ENCODE peak calls at places on chromosome X, in eight cellular contexts. G is tibial artery; H is astrocyte; N is Peyer's patch; X is CD8-positive, alpha-beta memory T cell; E is fibroblast of lung; M is uterus; V is stomach. B is an unnamed sample.
A peak's percentile ranks its signal among the peaks of the same experiment; 100 is the strongest.

GRCh38 chrX:8692886-8693285 is 39.1 kb downstream of the ANOS1 start:
- DNase-seq in G (no peak), H (peak; percentile 47), N (no peak), X (no peak), E (peak; percentile 49), M (no peak), V (no peak), B (no peak)

GRCh38 chrX:45472968-45473367 is 272.3 kb upstream of the DIPK2B start:
- DNase-seq in G (no peak), H (peak; percentile 65), N (no peak), X (no peak), E (peak; percentile 70), M (no peak), V (no peak), B (no peak)

GRCh38 chrX:107979534-107979933 is 2.6 kb downstream of the TEX13B start:
- DNase-seq in G (no peak), H (no peak), N (no peak), X (no peak), E (no peak), M (no peak), V (no peak), B (no peak)

GRCh38 chrX:106891762-106892161 is 11.4 kb downstream of the RIPPLY1 start:
- DNase-seq in G (no peak), H (no peak), N (no peak), X (no peak), E (no peak), M (no peak), V (no peak), B (no peak)

GRCh38 chrX:64925480-64925879 is 50.8 kb downstream of the ZC4H2 start:
- DNase-seq in G (no peak), H (no peak), N (no peak), X (no peak), E (no peak), M (no peak), V (no peak), B (no peak)

GRCh38 chrX:102651968-102652744 is 873 bp downstream of the GPRASP1 start:
- DNase-seq in G (peak; percentile 42), H (no peak), N (no peak), X (no peak), E (peak; percentile 35), M (peak; percentile 73), V (no peak), B (peak; percentile 12)

GRCh38 chrX:368811-369562 is 17.7 kb downstream of the PPP2R3B start:
- DNase-seq in G (no peak), H (peak; percentile 36), N (no peak), X (no peak), E (peak; percentile 49), M (no peak), V (no peak), B (no peak)

GRCh38 chrX:38458071-38458470 is 103.3 kb upstream of the TSPAN7 start:
- DNase-seq in G (no peak), H (no peak), N (no peak), X (no peak), E (no peak), M (no peak), V (no peak), B (no peak)

GRCh38 chrX:130999360-130999759 is 58.8 kb upstream of the ARHGAP36 start:
- DNase-seq in G (no peak), H (no peak), N (no peak), X (no peak), E (no peak), M (no peak), V (no peak), B (no peak)

GRCh38 chrX:47796433-47796906 is 40.2 kb upstream of the ZNF81 start:
- DNase-seq in G (no peak), H (peak; percentile 48), N (no peak), X (no peak), E (peak; percentile 56), M (no peak), V (no peak), B (no peak)

GRCh38 chrX:22073928-22074327 is 41.8 kb downstream of the PHEX start:
- DNase-seq in G (no peak), H (no peak), N (no peak), X (no peak), E (no peak), M (no peak), V (no peak), B (no peak)

GRCh38 chrX:1027133-1027532 is 185.3 kb downstream of the CRLF2 start:
- DNase-seq in G (no peak), H (no peak), N (no peak), X (no peak), E (no peak), M (no peak), V (no peak), B (no peak)

GRCh38 chrX:134671207-134671750 is 13.0 kb upstream of the PLAC1 start:
- DNase-seq in G (no peak), H (no peak), N (no peak), X (no peak), E (peak; percentile 35), M (no peak), V (no peak), B (no peak)

GRCh38 chrX:6210230-6210629 is 18.4 kb downstream of the NLGN4X start:
- DNase-seq in G (no peak), H (no peak), N (no peak), X (no peak), E (no peak), M (no peak), V (no peak), B (no peak)

GRCh38 chrX:34528081-34528480 is 129.0 kb downstream of the TMEM47 start:
- DNase-seq in G (no peak), H (no peak), N (no peak), X (no peak), E (no peak), M (no peak), V (no peak), B (no peak)

GRCh38 chrX:136689441-136689840 is 41.5 kb downstream of the CD40LG start:
- DNase-seq in G (no peak), H (peak; percentile 60), N (no peak), X (no peak), E (peak; percentile 66), M (no peak), V (no peak), B (no peak)

GRCh38 chrX:24148118-24148517 is 1.4 kb upstream of the ZFX start:
- DNase-seq in G (no peak), H (no peak), N (no peak), X (no peak), E (no peak), M (no peak), V (no peak), B (no peak)

GRCh38 chrX:1453390-1453783 is 678 bp upstream of the ASMTL start:
- DNase-seq in G (peak; percentile 75), H (no peak), N (no peak), X (peak; percentile 71), E (no peak), M (no peak), V (no peak), B (peak; percentile 82)

GRCh38 chrX:44898411-44899221 is 25.6 kb downstream of the KDM6A start:
- DNase-seq in G (no peak), H (peak; percentile 46), N (no peak), X (no peak), E (peak; percentile 50), M (no peak), V (peak; percentile 57), B (no peak)

GRCh38 chrX:78199851-78200250 is 60.4 kb upstream of the TAF9B start:
- DNase-seq in G (no peak), H (no peak), N (no peak), X (no peak), E (no peak), M (no peak), V (no peak), B (no peak)

GRCh38 chrX:130916636-130917422 is 13.8 kb upstream of the ENOX2 start:
- DNase-seq in G (no peak), H (peak; percentile 23), N (no peak), X (peak; percentile 6), E (peak; percentile 38), M (peak; percentile 33), V (peak; percentile 28), B (peak; percentile 10)

DNA sequence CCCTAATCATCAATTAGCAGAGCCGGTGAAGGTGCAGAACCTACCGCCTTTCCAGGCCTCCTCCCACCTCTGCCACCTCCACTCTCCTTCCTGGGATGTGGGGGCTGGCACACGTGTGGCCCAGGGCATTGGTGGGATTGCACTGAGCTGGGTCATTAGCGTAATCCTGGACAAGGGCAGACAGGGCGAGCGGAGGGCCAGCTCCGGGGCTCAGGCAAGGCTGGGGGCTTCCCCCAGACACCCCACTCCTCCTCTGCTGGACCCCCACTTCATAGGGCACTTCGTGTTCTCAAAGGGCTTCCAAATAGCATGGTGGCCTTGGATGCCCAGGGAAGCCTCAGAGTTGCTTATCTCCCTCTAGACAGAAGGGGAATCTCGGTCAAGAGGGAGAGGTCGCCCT is 3.3 kb upstream of the OPN1LW start:
- DNase-seq in G (no peak), H (no peak), N (no peak), X (no peak), E (no peak), M (no peak), V (no peak), B (no peak)
- H3K9me3 ChIP-seq in G (no peaks in the 10 kb centered on the region), H (no peaks in the 10 kb centered on the region), N (no peaks in the 10 kb centered on the region), X (no peaks in the 10 kb centered on the region), E (no peaks in the 10 kb centered on the region), M (no peaks in the 10 kb centered on the region), V (no peaks in the 10 kb centered on the region), B (no peaks in the 10 kb centered on the region)

DNA sequence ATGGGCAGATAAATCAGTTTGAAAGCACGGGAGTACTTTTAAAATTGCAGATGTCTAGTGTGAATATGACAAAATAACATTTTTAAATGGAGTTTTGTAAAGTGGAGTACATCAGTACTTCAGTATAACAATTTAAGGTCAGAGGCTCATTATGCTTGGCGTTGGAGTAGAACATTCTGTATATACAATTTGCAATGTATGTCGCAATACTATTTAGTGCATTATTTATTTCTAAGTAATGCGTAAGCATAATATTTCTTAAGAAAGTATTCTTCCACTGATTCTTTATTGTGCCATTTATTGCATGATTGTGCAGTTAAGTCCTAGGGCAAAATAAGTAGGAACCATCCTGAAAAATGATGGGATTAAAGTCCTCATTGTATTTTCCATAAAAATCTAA is 461.6 kb downstream of the AFF2 start:
- DNase-seq in G (no peak), H (no peak), N (no peak), X (no peak), E (no peak), M (no peak), V (no peak), B (no peak)
- H3K9me3 ChIP-seq in G (no peaks in the 10 kb centered on the region), H (no peaks in the 10 kb centered on the region), N (no peaks in the 10 kb centered on the region), X (no peaks in the 10 kb centered on the region), E (no peaks in the 10 kb centered on the region), M (no peaks in the 10 kb centered on the region), V (no peaks in the 10 kb centered on the region), B (no peaks in the 10 kb centered on the region)

GRCh38 chrX:40047485-40047884 is 50.3 kb downstream of the BCOR start:
- DNase-seq in G (no peak), H (no peak), N (no peak), X (no peak), E (no peak), M (no peak), V (no peak), B (no peak)
- H3K9me3 ChIP-seq in G (no peaks in the 10 kb centered on the region), H (peaks cover 9% of the 10 kb centered on the region), N (no peaks in the 10 kb centered on the region), X (peaks cover 10% of the 10 kb centered on the region), E (no peaks in the 10 kb centered on the region), M (peaks cover 27% of the 10 kb centered on the region), V (peaks cover 13% of the 10 kb centered on the region), B (no peaks in the 10 kb centered on the region)

DNA sequence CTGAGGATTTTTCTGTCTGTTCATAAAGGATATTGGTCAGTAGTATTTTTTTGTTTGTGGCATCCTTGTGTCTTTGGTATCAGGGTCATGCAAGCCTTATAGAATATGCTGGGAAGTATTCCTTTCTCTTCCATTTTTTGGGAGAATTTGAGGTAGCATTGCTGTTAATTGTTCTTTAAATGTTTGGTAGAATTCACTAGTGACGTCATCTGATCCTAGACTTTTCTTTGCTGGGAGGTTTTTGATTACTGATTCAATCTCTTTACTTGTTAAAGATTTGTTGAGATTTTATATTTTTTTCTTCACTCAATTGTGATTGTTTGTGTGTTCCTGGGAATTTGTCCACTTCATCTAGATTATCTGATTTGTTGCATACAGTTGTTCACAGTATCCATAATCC is 234.4 kb upstream of the ATP6AP2 start:
- DNase-seq in G (no peak), H (no peak), N (no peak), X (no peak), E (no peak), M (no peak), V (no peak), B (no peak)
- H3K9me3 ChIP-seq in G (no peaks in the 10 kb centered on the region), H (no peaks in the 10 kb centered on the region), N (no peaks in the 10 kb centered on the region), X (no peaks in the 10 kb centered on the region), E (no peaks in the 10 kb centered on the region), M (peaks cover 6% of the 10 kb centered on the region), V (no peaks in the 10 kb centered on the region), B (no peaks in the 10 kb centered on the region)

B was measured in T-helper 17 cell.